ENCODE peak calls at places on chromosomes 2 and 18, in ten cellular contexts. One of them, this sample, is unnamed.

GRCh38 chr2:20577495-20578235 is 73.2 kb downstream of the HS1BP3 start:
- DNase-seq in PC-9: peak; percentile 84
- DNase-seq in fibroblast of pulmonary artery: no peak
- DNase-seq in BE2C: peak; percentile 80
- DNase-seq in ovary: peak; percentile 31
- DNase-seq in pancreas: no peak
- DNase-seq in left ventricle myocardium inferior: no peak
- DNase-seq in retinal pigment epithelial cell: no peak
- DNase-seq in HL-60: no peak
- DNase-seq in RWPE2: peak; percentile 94
- DNase-seq in this sample: no peak

GRCh38 chr2:157261199-157261782 is 3.8 kb downstream of the GALNT5 start:
- DNase-seq in PC-9: peak; percentile 26
- DNase-seq in fibroblast of pulmonary artery: peak; percentile 51
- DNase-seq in BE2C: no peak
- DNase-seq in ovary: no peak
- DNase-seq in pancreas: no peak
- DNase-seq in left ventricle myocardium inferior: no peak
- DNase-seq in retinal pigment epithelial cell: no peak
- DNase-seq in HL-60: no peak
- DNase-seq in RWPE2: no peak
- DNase-seq in this sample: no peak

GRCh38 chr18:12476955-12477354 is 69.2 kb downstream of the PRELID3A start:
- DNase-seq in PC-9: no peak
- DNase-seq in fibroblast of pulmonary artery: no peak
- DNase-seq in BE2C: no peak
- DNase-seq in ovary: no peak
- DNase-seq in pancreas: no peak
- DNase-seq in left ventricle myocardium inferior: no peak
- DNase-seq in retinal pigment epithelial cell: no peak
- DNase-seq in HL-60: no peak
- DNase-seq in RWPE2: no peak
- DNase-seq in this sample: no peak

GRCh38 chr2:227772932-227773331 is 27.2 kb downstream of the SCYGR8 start:
- DNase-seq in PC-9: no peak
- DNase-seq in fibroblast of pulmonary artery: no peak
- DNase-seq in BE2C: no peak
- DNase-seq in ovary: no peak
- DNase-seq in pancreas: no peak
- DNase-seq in left ventricle myocardium inferior: no peak
- DNase-seq in retinal pigment epithelial cell: no peak
- DNase-seq in HL-60: no peak
- DNase-seq in RWPE2: no peak
- DNase-seq in this sample: no peak

GRCh38 chr2:217691920-217692666 is 310.7 kb downstream of the TNS1 start:
- DNase-seq in PC-9: peak; percentile 46
- DNase-seq in fibroblast of pulmonary artery: peak; percentile 15
- DNase-seq in BE2C: no peak
- DNase-seq in ovary: no peak
- DNase-seq in pancreas: no peak
- DNase-seq in left ventricle myocardium inferior: peak; percentile 33
- DNase-seq in retinal pigment epithelial cell: no peak
- DNase-seq in HL-60: no peak
- DNase-seq in RWPE2: no peak
- DNase-seq in this sample: no peak

GRCh38 chr2:55840460-55840859 is 83.1 kb downstream of the EFEMP1 start:
- DNase-seq in PC-9: no peak
- DNase-seq in fibroblast of pulmonary artery: no peak
- DNase-seq in BE2C: no peak
- DNase-seq in ovary: no peak
- DNase-seq in pancreas: no peak
- DNase-seq in left ventricle myocardium inferior: no peak
- DNase-seq in retinal pigment epithelial cell: no peak
- DNase-seq in HL-60: no peak
- DNase-seq in RWPE2: no peak
- DNase-seq in this sample: no peak

GRCh38 chr18:55587341-55588000 is 521 bp downstream of the TCF4 start:
- DNase-seq in PC-9: no peak
- DNase-seq in fibroblast of pulmonary artery: peak; percentile 67
- DNase-seq in BE2C: peak; percentile 42
- DNase-seq in ovary: peak; percentile 47
- DNase-seq in pancreas: no peak
- DNase-seq in left ventricle myocardium inferior: peak; percentile 29
- DNase-seq in retinal pigment epithelial cell: no peak
- DNase-seq in HL-60: no peak
- DNase-seq in RWPE2: no peak
- DNase-seq in this sample: no peak

GRCh38 chr2:101355561-101356130 is 31.7 kb downstream of the CREG2 start:
- DNase-seq in PC-9: peak; percentile 75
- DNase-seq in fibroblast of pulmonary artery: no peak
- DNase-seq in BE2C: no peak
- DNase-seq in ovary: no peak
- DNase-seq in pancreas: no peak
- DNase-seq in left ventricle myocardium inferior: no peak
- DNase-seq in retinal pigment epithelial cell: no peak
- DNase-seq in HL-60: no peak
- DNase-seq in RWPE2: no peak
- DNase-seq in this sample: no peak

GRCh38 chr2:70959271-70959761 is 19.1 kb upstream of the ANKRD53 start:
- DNase-seq in PC-9: no peak
- DNase-seq in fibroblast of pulmonary artery: no peak
- DNase-seq in BE2C: no peak
- DNase-seq in ovary: no peak
- DNase-seq in pancreas: no peak
- DNase-seq in left ventricle myocardium inferior: no peak
- DNase-seq in retinal pigment epithelial cell: no peak
- DNase-seq in HL-60: no peak
- DNase-seq in RWPE2: no peak
- DNase-seq in this sample: no peak

GRCh38 chr2:219406861-219407230 is 11.3 kb upstream of the DES start:
- DNase-seq in PC-9: no peak
- DNase-seq in fibroblast of pulmonary artery: peak; percentile 82
- DNase-seq in BE2C: no peak
- DNase-seq in ovary: no peak
- DNase-seq in pancreas: no peak
- DNase-seq in left ventricle myocardium inferior: peak; percentile 72
- DNase-seq in retinal pigment epithelial cell: peak; percentile 13
- DNase-seq in HL-60: no peak
- DNase-seq in RWPE2: no peak
- DNase-seq in this sample: no peak

GRCh38 chr2:177127821-177128220 is 84.8 kb upstream of the HNRNPA3 start:
- DNase-seq in PC-9: no peak
- DNase-seq in fibroblast of pulmonary artery: no peak
- DNase-seq in BE2C: no peak
- DNase-seq in ovary: no peak
- DNase-seq in pancreas: no peak
- DNase-seq in left ventricle myocardium inferior: no peak
- DNase-seq in retinal pigment epithelial cell: no peak
- DNase-seq in HL-60: no peak
- DNase-seq in RWPE2: no peak
- DNase-seq in this sample: no peak

GRCh38 chr2:105385703-105386540 is 12.9 kb downstream of the FHL2 start:
- DNase-seq in PC-9: no peak
- DNase-seq in fibroblast of pulmonary artery: no peak
- DNase-seq in BE2C: no peak
- DNase-seq in ovary: no peak
- DNase-seq in pancreas: no peak
- DNase-seq in left ventricle myocardium inferior: no peak
- DNase-seq in retinal pigment epithelial cell: no peak
- DNase-seq in HL-60: no peak
- DNase-seq in RWPE2: no peak
- DNase-seq in this sample: peak; percentile 58

GRCh38 chr2:85811173-85811849 is 57.5 kb downstream of the ATOH8 start:
- DNase-seq in PC-9: no peak
- DNase-seq in fibroblast of pulmonary artery: peak; percentile 44
- DNase-seq in BE2C: no peak
- DNase-seq in ovary: peak; percentile 73
- DNase-seq in pancreas: no peak
- DNase-seq in left ventricle myocardium inferior: peak; percentile 63
- DNase-seq in retinal pigment epithelial cell: no peak
- DNase-seq in HL-60: no peak
- DNase-seq in RWPE2: no peak
- DNase-seq in this sample: no peak

GRCh38 chr2:70686577-70687460 is 81.2 kb downstream of the ADD2 start:
- DNase-seq in PC-9: peak; percentile 39
- DNase-seq in fibroblast of pulmonary artery: peak; percentile 60
- DNase-seq in BE2C: peak; percentile 63
- DNase-seq in ovary: no peak
- DNase-seq in pancreas: no peak
- DNase-seq in left ventricle myocardium inferior: peak; percentile 20
- DNase-seq in retinal pigment epithelial cell: no peak
- DNase-seq in HL-60: peak; percentile 74
- DNase-seq in RWPE2: no peak
- DNase-seq in this sample: no peak

GRCh38 chr2:8558096-8558495 is 123.8 kb upstream of the ID2 start:
- DNase-seq in PC-9: no peak
- DNase-seq in fibroblast of pulmonary artery: no peak
- DNase-seq in BE2C: no peak
- DNase-seq in ovary: no peak
- DNase-seq in pancreas: no peak
- DNase-seq in left ventricle myocardium inferior: peak; percentile 7
- DNase-seq in retinal pigment epithelial cell: no peak
- DNase-seq in HL-60: no peak
- DNase-seq in RWPE2: peak; percentile 11
- DNase-seq in this sample: no peak

GRCh38 chr2:136323935-136324334 is 206.0 kb upstream of the CXCR4 start:
- DNase-seq in PC-9: no peak
- DNase-seq in fibroblast of pulmonary artery: no peak
- DNase-seq in BE2C: no peak
- DNase-seq in ovary: no peak
- DNase-seq in pancreas: no peak
- DNase-seq in left ventricle myocardium inferior: no peak
- DNase-seq in retinal pigment epithelial cell: no peak
- DNase-seq in HL-60: no peak
- DNase-seq in RWPE2: no peak
- DNase-seq in this sample: no peak

GRCh38 chr2:136324966-136325365 is 207.0 kb upstream of the CXCR4 start:
- DNase-seq in PC-9: no peak
- DNase-seq in fibroblast of pulmonary artery: no peak
- DNase-seq in BE2C: no peak
- DNase-seq in ovary: no peak
- DNase-seq in pancreas: no peak
- DNase-seq in left ventricle myocardium inferior: no peak
- DNase-seq in retinal pigment epithelial cell: no peak
- DNase-seq in HL-60: peak; percentile 78
- DNase-seq in RWPE2: no peak
- DNase-seq in this sample: no peak

GRCh38 chr2:136323212-136323611 is 205.3 kb upstream of the CXCR4 start:
- DNase-seq in PC-9: no peak
- DNase-seq in fibroblast of pulmonary artery: no peak
- DNase-seq in BE2C: no peak
- DNase-seq in ovary: no peak
- DNase-seq in pancreas: no peak
- DNase-seq in left ventricle myocardium inferior: no peak
- DNase-seq in retinal pigment epithelial cell: no peak
- DNase-seq in HL-60: no peak
- DNase-seq in RWPE2: no peak
- DNase-seq in this sample: no peak

GRCh38 chr2:136319651-136320050 is 201.7 kb upstream of the CXCR4 start:
- DNase-seq in PC-9: no peak
- DNase-seq in fibroblast of pulmonary artery: no peak
- DNase-seq in BE2C: no peak
- DNase-seq in ovary: no peak
- DNase-seq in pancreas: no peak
- DNase-seq in left ventricle myocardium inferior: no peak
- DNase-seq in retinal pigment epithelial cell: no peak
- DNase-seq in HL-60: no peak
- DNase-seq in RWPE2: no peak
- DNase-seq in this sample: no peak

GRCh38 chr2:136322436-136322835 is 204.5 kb upstream of the CXCR4 start:
- DNase-seq in PC-9: no peak
- DNase-seq in fibroblast of pulmonary artery: no peak
- DNase-seq in BE2C: no peak
- DNase-seq in ovary: no peak
- DNase-seq in pancreas: no peak
- DNase-seq in left ventricle myocardium inferior: no peak
- DNase-seq in retinal pigment epithelial cell: no peak
- DNase-seq in HL-60: peak; percentile 33
- DNase-seq in RWPE2: no peak
- DNase-seq in this sample: no peak
- TF ChIP-seq CTCF in PC-9: no peak
- TF ChIP-seq CTCF in fibroblast of pulmonary artery: no peak
- TF ChIP-seq CTCF in BE2C: no peak
- TF ChIP-seq CTCF in ovary: no peak
- TF ChIP-seq CTCF in pancreas: no peak
- TF ChIP-seq CTCF in left ventricle myocardium inferior: no peak
- TF ChIP-seq CTCF in retinal pigment epithelial cell: no peak
- TF ChIP-seq CTCF in HL-60: no peak
- TF ChIP-seq CTCF in RWPE2: no peak
- TF ChIP-seq CTCF in this sample: no peak

DNA sequence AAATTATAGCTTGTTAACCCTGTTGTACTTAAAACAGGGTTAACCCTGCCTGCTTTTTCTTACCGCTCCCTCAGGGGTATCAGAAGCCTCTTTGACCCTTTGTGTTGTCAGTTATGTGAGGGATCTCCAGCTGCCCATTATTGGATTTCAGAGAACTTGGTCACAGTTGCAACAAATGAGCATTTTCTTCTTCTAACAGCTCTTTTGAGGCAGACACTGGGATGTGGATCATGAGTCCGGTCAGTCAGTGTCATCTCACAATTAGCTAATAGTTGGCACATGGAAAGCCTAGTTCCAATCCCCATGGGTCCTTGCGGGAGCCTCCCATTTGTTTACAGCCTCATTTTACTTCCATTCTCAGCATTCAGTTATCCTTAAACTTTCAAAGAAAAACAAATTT is 546.9 kb upstream of the ZEB2 start:
- DNase-seq in PC-9: no peak
- DNase-seq in fibroblast of pulmonary artery: no peak
- DNase-seq in BE2C: no peak
- DNase-seq in ovary: no peak
- DNase-seq in pancreas: no peak
- DNase-seq in left ventricle myocardium inferior: peak; percentile 18
- DNase-seq in retinal pigment epithelial cell: no peak
- DNase-seq in HL-60: no peak
- DNase-seq in RWPE2: no peak
- DNase-seq in this sample: no peak
- H3K4me3 ChIP-seq in PC-9: no peak overlapping the region
- H3K4me3 ChIP-seq in fibroblast of pulmonary artery: no peak overlapping the region
- H3K4me3 ChIP-seq in BE2C: no peak overlapping the region
- H3K4me3 ChIP-seq in ovary: no peak overlapping the region
- H3K4me3 ChIP-seq in pancreas: no peak overlapping the region
- H3K4me3 ChIP-seq in left ventricle myocardium inferior: peak overlapping the region; percentile 15
- H3K4me3 ChIP-seq in retinal pigment epithelial cell: no peak overlapping the region
- H3K4me3 ChIP-seq in HL-60: no peak overlapping the region
- H3K4me3 ChIP-seq in RWPE2: no peak overlapping the region
- H3K4me3 ChIP-seq in this sample: no peak overlapping the region

GRCh38 chr2:238238766-238239551 is 879 bp downstream of the HES6 start:
- DNase-seq in PC-9: no peak
- DNase-seq in fibroblast of pulmonary artery: no peak
- DNase-seq in BE2C: peak; percentile 52
- DNase-seq in ovary: no peak
- DNase-seq in pancreas: peak; percentile 65
- DNase-seq in left ventricle myocardium inferior: no peak
- DNase-seq in retinal pigment epithelial cell: no peak
- DNase-seq in HL-60: peak; percentile 56
- DNase-seq in RWPE2: peak; percentile 51
- DNase-seq in this sample: no peak
- TF ChIP-seq CTCF in PC-9: no peak
- TF ChIP-seq CTCF in fibroblast of pulmonary artery: no peak
- TF ChIP-seq CTCF in BE2C: no peak
- TF ChIP-seq CTCF in ovary: no peak
- TF ChIP-seq CTCF in pancreas: no peak
- TF ChIP-seq CTCF in left ventricle myocardium inferior: no peak
- TF ChIP-seq CTCF in retinal pigment epithelial cell: no peak
- TF ChIP-seq CTCF in HL-60: no peak
- TF ChIP-seq CTCF in RWPE2: no peak
- TF ChIP-seq CTCF in this sample: no peak

GRCh38 chr2:148814143-148814852 is 60.7 kb upstream of the KIF5C start:
- DNase-seq in PC-9: peak; percentile 31
- DNase-seq in fibroblast of pulmonary artery: peak; percentile 67
- DNase-seq in BE2C: no peak
- DNase-seq in ovary: no peak
- DNase-seq in pancreas: no peak
- DNase-seq in left ventricle myocardium inferior: no peak
- DNase-seq in retinal pigment epithelial cell: peak; percentile 51
- DNase-seq in HL-60: no peak
- DNase-seq in RWPE2: no peak
- DNase-seq in this sample: peak; percentile 31
- H3K4me3 ChIP-seq in PC-9: peak overlapping the region; percentile 40
- H3K4me3 ChIP-seq in fibroblast of pulmonary artery: peak overlapping the region; percentile 7
- H3K4me3 ChIP-seq in BE2C: no peak overlapping the region
- H3K4me3 ChIP-seq in ovary: no peak overlapping the region
- H3K4me3 ChIP-seq in pancreas: no peak overlapping the region
- H3K4me3 ChIP-seq in left ventricle myocardium inferior: peak overlapping the region; percentile 19
- H3K4me3 ChIP-seq in retinal pigment epithelial cell: peak overlapping the region; percentile 16
- H3K4me3 ChIP-seq in HL-60: no peak overlapping the region
- H3K4me3 ChIP-seq in RWPE2: no peak overlapping the region
- H3K4me3 ChIP-seq in this sample: no peak overlapping the region

This sample was measured in LNCaP clone FGC.